ENCODE peak calls at places on chromosomes 13 and 19, in six cellular contexts. U is mesothelial cell of epicardium, H is posterior vena cava, J is T47D, F is left lung, V is head of caudate nucleus. Y is an unnamed sample.

GRCh38 chr13:29498426-29499040 is 97.0 kb downstream of the SLC7A1 start:
- DNase-seq in U (no peak), H (no peak), J (no peak), F (no peak), V (no peak), Y (no peak)

GRCh38 chr13:101714195-101714594 is 261.7 kb downstream of the ITGBL1 start:
- DNase-seq in U (no peak), H (no peak), J (no peak), F (no peak), V (no peak), Y (no peak)

GRCh38 chr19:15404097-15404779 is 14.6 kb downstream of the AKAP8L start:
- DNase-seq in U (no peak), H (peak), J (no peak), F (no peak), V (no peak), Y (no peak)

GRCh38 chr13:53150568-53150967 is 122.0 kb downstream of the OLFM4 start:
- DNase-seq in U (no peak), H (no peak), J (no peak), F (no peak), V (no peak), Y (no peak)

GRCh38 chr13:75479102-75479501 is 2.9 kb downstream of the TBC1D4 start:
- DNase-seq in U (no peak), H (no peak), J (no peak), F (no peak), V (no peak), Y (no peak)

GRCh38 chr13:45510671-45511070 is 45.9 kb downstream of the COG3 start:
- DNase-seq in U (no peak), H (no peak), J (no peak), F (no peak), V (no peak), Y (no peak)

GRCh38 chr19:53982056-53982455 is 9.4 kb upstream of the CACNG6 start:
- DNase-seq in U (no peak), H (no peak), J (peak), F (no peak), V (no peak), Y (peak)

GRCh38 chr13:96632536-96633320 is 361.5 kb downstream of the OXGR1 start:
- DNase-seq in U (no peak), H (no peak), J (no peak), F (no peak), V (peak), Y (no peak)

GRCh38 chr19:55005684-55006488 is 32.2 kb downstream of the GP6 start:
- DNase-seq in U (peak), H (no peak), J (no peak), F (no peak), V (peak), Y (no peak)

GRCh38 chr13:71218960-71219359 is 648.0 kb downstream of the DACH1 start:
- DNase-seq in U (no peak), H (no peak), J (peak), F (no peak), V (peak), Y (no peak)

GRCh38 chr19:17784201-17785008 is 10.5 kb upstream of the B3GNT3 start:
- DNase-seq in U (peak), H (peak), J (peak), F (no peak), V (peak), Y (peak)

GRCh38 chr19:11288349-11288748 is 7.6 kb upstream of the TSPAN16 start:
- DNase-seq in U (no peak), H (no peak), J (no peak), F (no peak), V (no peak), Y (no peak)

GRCh38 chr13:109918179-109918651 is 131.8 kb upstream of the IRS2 start:
- DNase-seq in U (no peak), H (no peak), J (no peak), F (no peak), V (peak), Y (no peak)

GRCh38 chr13:98885605-98886004 is 92.3 kb downstream of the DOCK9 start:
- DNase-seq in U (no peak), H (no peak), J (no peak), F (no peak), V (no peak), Y (no peak)

GRCh38 chr13:113965968-113966884 is 7.7 kb downstream of the C13orf46 start:
- DNase-seq in U (no peak), H (no peak), J (no peak), F (no peak), V (no peak), Y (no peak)

GRCh38 chr13:21998279-21998678 is 327.4 kb downstream of the FGF9 start:
- DNase-seq in U (no peak), H (no peak), J (no peak), F (peak), V (no peak), Y (no peak)

GRCh38 chr19:42282036-42282762 is 13.1 kb downstream of the CIC start:
- DNase-seq in U (no peak), H (no peak), J (no peak), F (no peak), V (no peak), Y (no peak)

GRCh38 chr19:4581381-4582111 is 22.1 kb upstream of the SEMA6B start:
- DNase-seq in U (peak), H (no peak), J (peak), F (no peak), V (peak), Y (no peak)

GRCh38 chr13:107473255-107473654 is 742.1 kb downstream of the LIG4 start:
- DNase-seq in U (no peak), H (no peak), J (no peak), F (no peak), V (no peak), Y (no peak)

GRCh38 chr13:34878354-34878753 is 63.7 kb upstream of the NBEA start:
- DNase-seq in U (no peak), H (no peak), J (no peak), F (no peak), V (no peak), Y (no peak)